ENCODE peak calls at places on chromosomes 16 and 17, in four cellular contexts. M is heart right ventricle; F is mucosa of descending colon; D is stimulated activated CD8-positive, alpha-beta memory T cell treated with anti-CD3 and anti-CD28 coated beads, Interleukin-4, amount 100 ng/mL, for 4 hours. X is an unnamed sample.

GRCh38 chr17:55607736-55608341 is 96.6 kb upstream of the SMIM36 start:
- DNase-seq in M (peak; percentile 50), F (peak; percentile 65), D (no peak), X (peak; percentile 73)

GRCh38 chr17:76382803-76383644 is 1.4 kb upstream of the SPHK1 start:
- DNase-seq in M (peak; percentile 38), F (peak; percentile 65), D (peak; percentile 29), X (peak; percentile 67)

GRCh38 chr17:57396515-57396921 is 140.2 kb downstream of the MSI2 start:
- DNase-seq in M (no peak), F (peak; percentile 48), D (no peak), X (no peak)

GRCh38 chr17:78001612-78002011 is 43.1 kb downstream of the TNRC6C start:
- DNase-seq in M (no peak), F (no peak), D (no peak), X (no peak)

GRCh38 chr16:77213542-77214108 is 14.4 kb downstream of the SYCE1L start:
- DNase-seq in M (peak; percentile 34), F (no peak), D (no peak), X (no peak)

GRCh38 chr16:70647461-70648359 is 1.4 kb downstream of the IL34 start:
- DNase-seq in M (no peak), F (no peak), D (no peak), X (no peak)

GRCh38 chr17:44599298-44600175 is 42.3 kb downstream of the FZD2 start:
- DNase-seq in M (peak; percentile 42), F (peak; percentile 44), D (no peak), X (peak; percentile 23)

GRCh38 chr17:7856081-7856791 is 1.1 kb downstream of the NAA38 start:
- DNase-seq in M (peak; percentile 88), F (peak; percentile 78), D (no peak), X (peak; percentile 80)

X was measured in transverse colon.